ENCODE peak calls at places on chromosome 22, in four cellular contexts. W, K, B and D are unnamed samples.
A peak's percentile ranks its signal among the peaks of the same experiment; 100 is the strongest.

GRCh38 chr22:41256254-41256897 is 15.6 kb upstream of the CHADL start:
- DNase-seq in W (no peak), B (no peak), K (no peak), D (no peak)

GRCh38 chr22:41480397-41480735 is 11.4 kb downstream of the ACO2 start:
- DNase-seq in W (no peak), B (no peak), K (no peak), D (no peak)

GRCh38 chr22:30245985-30246901 is at the start of gene LIF:
- DNase-seq in B (no peak), K (no peak), W (no peak), D (peak; percentile 83)

GRCh38 chr22:36986242-36986821 is 32.9 kb downstream of the TST start:
- DNase-seq in W (no peak), K (no peak), B (no peak), D (no peak)

GRCh38 chr22:20526628-20527355 is 19.4 kb downstream of the MED15 start:
- DNase-seq in W (no peak), B (no peak), K (no peak), D (no peak)

GRCh38 chr22:23779731-23780130 is 7.0 kb upstream of the SMARCB1 start:
- DNase-seq in W (no peak), B (no peak), K (no peak), D (no peak)

GRCh38 chr22:48492371-48493320 is 1335.0 kb downstream of the BRD1 start:
- DNase-seq in W (no peak), K (peak; percentile 50), B (peak; percentile 1), D (peak; percentile 84)

GRCh38 chr22:32836286-32836859 is 34.9 kb downstream of the TIMP3 start:
- DNase-seq in B (no peak), K (peak; percentile 11), W (no peak), D (peak; percentile 51)

GRCh38 chr22:45612451-45612901 is 59.2 kb upstream of the ATXN10 start:
- DNase-seq in B (no peak), K (no peak), W (no peak), D (no peak)

GRCh38 chr22:17230239-17230638 is 11.0 kb upstream of the ADA2 start:
- DNase-seq in B (no peak), K (no peak), W (no peak), D (no peak)

GRCh38 chr22:26648761-26649363 is 8.5 kb upstream of the MIAT start:
- DNase-seq in K (no peak), B (no peak), W (no peak), D (peak; percentile 41)
- TF ChIP-seq TCF12 in K (no peak), B (no peak), W (no peak), D (no peak)

DNA sequence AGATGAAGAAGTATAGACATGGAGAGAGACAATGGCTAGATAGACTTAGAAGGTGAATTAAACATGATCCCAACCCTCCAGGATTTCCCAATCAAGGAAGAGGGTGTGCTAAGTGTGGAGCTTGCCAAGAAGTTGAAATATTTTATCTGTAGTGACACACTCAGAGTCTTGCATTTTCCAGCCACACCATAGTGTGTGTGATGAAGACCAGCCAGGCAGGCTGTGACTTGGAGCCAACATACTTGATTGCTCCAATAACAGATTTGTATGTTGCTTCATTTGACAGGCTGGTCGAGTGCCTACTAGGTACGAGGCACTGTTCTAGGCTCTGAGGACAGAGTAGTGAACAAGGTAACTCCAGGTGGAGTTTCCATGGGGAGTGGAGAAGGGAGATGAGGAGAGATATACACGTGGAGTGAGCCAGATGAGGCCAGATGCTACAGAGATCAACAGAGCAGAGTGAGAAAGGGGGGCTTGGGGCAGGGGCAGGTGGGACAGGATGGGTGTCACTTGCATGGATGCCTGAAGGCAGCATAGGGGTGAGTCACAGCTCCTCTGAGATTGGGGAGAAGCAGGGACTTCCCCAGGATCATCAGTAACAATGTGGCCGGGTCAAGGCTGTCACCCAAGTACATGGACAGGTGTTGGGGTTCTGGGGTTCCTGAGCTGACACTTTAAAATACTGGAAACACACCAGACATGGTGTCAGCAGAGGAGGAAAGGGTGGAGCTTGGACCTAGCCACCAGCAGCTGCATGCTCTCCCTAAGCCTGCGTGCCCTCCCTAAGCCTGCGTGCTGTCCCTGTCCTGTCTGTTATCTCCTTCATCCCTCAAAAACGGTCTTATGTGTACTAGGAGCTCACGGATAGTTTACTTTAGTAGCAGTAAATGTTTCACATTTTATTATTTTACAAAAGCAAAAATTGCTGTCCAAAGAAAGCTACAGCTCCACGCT is 23.6 kb downstream of the PDGFB start:
- DNase-seq in K (no peak), W (no peak), B (no peak), D (no peak)
- TF ChIP-seq SIN3A in K (no peak), W (no peak), B (no peak), D (no peak)

GRCh38 chr22:29002603-29003002 is 59.0 kb downstream of the C22orf31 start:
- DNase-seq in W (no peak), K (no peak), B (no peak), D (peak; percentile 27)
- TF ChIP-seq TCF12 in W (no peak), K (no peak), B (no peak), D (no peak)

GRCh38 chr22:24953294-24954113 is 988 bp downstream of the KIAA1671 start:
- DNase-seq in B (no peak), W (no peak), K (peak; percentile 15), D (peak; percentile 76)
- TF ChIP-seq SIN3A in B (no peak), W (no peak), K (no peak), D (no peak)

DNA sequence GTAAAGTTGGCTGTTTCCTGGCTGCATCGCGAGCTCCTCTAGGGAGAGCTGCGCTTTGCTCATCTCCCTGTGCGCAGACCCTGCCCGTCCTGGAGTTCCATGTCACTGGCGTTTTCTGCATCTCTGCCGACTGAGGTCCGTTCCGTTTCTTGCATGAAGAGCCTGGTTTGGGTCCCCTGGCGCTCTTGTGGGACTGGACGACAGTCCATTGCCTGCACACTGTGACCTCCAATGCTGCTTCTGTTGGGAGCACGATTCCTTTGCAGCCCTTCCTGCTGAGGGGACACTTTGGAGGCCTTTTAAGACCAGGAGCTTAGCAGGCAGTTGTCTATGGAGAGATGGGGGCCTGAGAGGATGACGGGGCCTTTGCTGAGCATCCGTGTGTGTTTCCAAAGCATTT is 90.3 kb downstream of the TBC1D22A start:
- DNase-seq in B (no peak), W (no peak), K (no peak), D (no peak)
- TF ChIP-seq TCF12 in B (no peak), W (no peak), K (no peak), D (no peak)

DNA sequence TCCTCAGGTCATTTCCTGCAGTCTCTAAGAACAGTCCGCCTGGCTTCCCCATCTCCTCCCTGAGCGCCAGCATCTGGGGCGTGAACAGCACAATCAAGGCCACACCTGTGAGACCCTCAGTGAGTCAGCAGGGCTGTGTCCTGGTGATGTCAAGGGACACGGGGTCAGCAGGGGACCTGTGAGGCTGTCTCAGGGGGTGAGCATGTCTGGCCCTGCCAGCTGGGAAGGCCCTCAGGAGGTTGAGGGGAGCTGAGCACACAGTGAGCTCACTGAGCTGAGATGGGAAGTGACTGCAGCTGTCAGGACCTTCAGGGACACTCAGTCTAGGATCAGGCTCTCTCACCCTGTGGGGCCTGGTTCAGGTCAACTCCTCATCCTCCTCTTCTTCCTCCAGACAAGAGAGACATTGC is 46.6 kb upstream of the VPREB1 start:
- DNase-seq in B (no peak), K (no peak), W (no peak), D (no peak)
- TF ChIP-seq SIN3A in B (no peak), K (no peak), W (no peak), D (no peak)

GRCh38 chr22:38051900-38052862 is 5.0 kb upstream of the PICK1 start:
- DNase-seq in B (peak; percentile 30), W (peak; percentile 81), K (peak; percentile 84), D (peak; percentile 84)
- TF ChIP-seq TCF12 in B (peak; percentile 39), W (peak; percentile 72), K (no peak), D (no peak)

DNA sequence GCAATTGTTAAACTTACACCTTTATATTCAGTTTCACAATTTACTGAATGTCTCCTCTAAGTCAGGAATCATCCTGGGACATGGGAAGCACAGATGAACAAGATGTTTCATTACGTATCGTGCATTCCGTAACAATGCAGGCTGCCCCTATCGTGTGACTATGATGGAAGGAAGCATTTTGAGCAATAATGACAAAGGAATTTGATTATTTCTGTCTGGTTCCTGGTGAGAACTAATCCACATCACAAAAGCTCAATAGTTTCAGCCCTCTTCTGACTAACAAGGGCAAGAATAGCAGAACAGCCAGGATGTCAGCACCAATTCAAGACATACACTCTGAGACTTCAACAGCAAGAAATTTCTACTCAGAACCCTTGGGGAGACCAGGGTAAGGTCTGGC is 14.5 kb downstream of the PISD start:
- DNase-seq in K (no peak), W (no peak), B (no peak), D (no peak)
- TF ChIP-seq SIN3A in K (no peak), W (no peak), B (no peak), D (no peak)

DNA sequence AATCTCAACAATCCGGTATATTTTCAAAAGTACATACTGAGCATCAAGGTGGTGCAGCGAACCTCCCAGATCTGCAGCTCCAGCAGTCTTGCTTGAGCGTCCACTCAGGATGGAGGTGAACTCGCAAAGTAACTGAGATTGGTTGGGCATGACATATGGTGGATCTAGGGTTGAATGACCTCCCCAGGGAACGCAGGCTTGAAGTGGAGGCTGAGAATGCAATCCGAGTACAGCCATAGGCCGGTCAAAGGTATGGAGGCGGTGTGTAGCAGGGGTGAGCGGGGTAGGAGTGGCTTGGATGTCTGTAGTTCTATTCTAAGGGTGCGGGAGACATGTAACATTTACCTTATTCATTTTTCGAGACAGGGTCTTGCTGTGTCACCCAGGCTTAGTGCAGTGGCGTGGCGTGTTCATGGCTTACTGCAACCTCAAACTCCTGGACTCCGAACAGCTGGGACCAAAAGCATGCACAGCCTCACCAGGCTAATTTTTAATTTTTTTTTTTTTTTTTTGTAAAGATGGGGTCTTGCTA is 631 bp upstream of the C22orf39 start:
- DNase-seq in B (no peak), W (no peak), K (peak; percentile 55), D (peak; percentile 76)
- TF ChIP-seq TCF12 in B (no peak), W (no peak), K (no peak), D (no peak)